ENCODE peak calls at places on chromosomes 16 and 17, in eight cellular contexts. N is stomach; Z is CD8-positive, alpha-beta memory T cell; J is cardiac muscle cell; L is esophagus squamous epithelium; X is psoas muscle; Q is MM.1S; S is uterus. E is an unnamed sample. For H3K4me1, the result is how much of the 10 kb centered on the place peaks cover.

GRCh38 chr16:17211797-17212196 is 259.0 kb downstream of the XYLT1 start:
- DNase-seq in Z (no peak), J (peak), Q (peak), N (no peak), S (no peak), X (no peak), L (no peak), E (no peak)

GRCh38 chr16:49639739-49640388 is 216.0 kb downstream of the ZNF423 start:
- DNase-seq in N (no peak), X (peak), S (peak), Z (no peak), L (no peak), Q (no peak), J (peak), E (no peak)

GRCh38 chr17:19762515-19762961 is 14.4 kb upstream of the ALDH3A1 start:
- DNase-seq in Q (peak), Z (no peak), L (no peak), X (peak), J (peak), N (peak), S (peak), E (peak)

GRCh38 chr17:72422505-72423285 is 301.9 kb downstream of the SOX9 start:
- DNase-seq in L (no peak), Z (no peak), X (peak), N (peak), J (peak), S (no peak), Q (peak), E (peak)

GRCh38 chr16:69703638-69704037 is 22.7 kb downstream of the NQO1 start:
- DNase-seq in Q (no peak), J (no peak), N (no peak), Z (no peak), L (no peak), X (no peak), S (no peak), E (no peak)

GRCh38 chr16:1108299-1109252 is 12.5 kb upstream of the C1QTNF8 start:
- DNase-seq in X (peak), S (peak), N (peak), Q (no peak), J (no peak), Z (no peak), L (no peak), E (peak)

GRCh38 chr16:53515259-53515658 is 12.2 kb upstream of the AKTIP start:
- DNase-seq in J (no peak), Z (no peak), X (no peak), N (no peak), Q (no peak), L (no peak), S (peak), E (no peak)

GRCh38 chr17:21385281-21385845 is 9.2 kb downstream of the KCNJ12 start:
- DNase-seq in S (no peak), X (no peak), Q (no peak), L (no peak), J (no peak), N (no peak), Z (no peak), E (no peak)

GRCh38 chr17:74749262-74750038 is 1.0 kb downstream of the NHERF1 start:
- DNase-seq in Q (no peak), N (no peak), Z (peak), S (no peak), L (no peak), J (peak), X (peak), E (no peak)

GRCh38 chr17:57862410-57862989 is 12.7 kb upstream of the MRPS23 start:
- DNase-seq in X (no peak), L (no peak), N (no peak), S (peak), Z (no peak), J (no peak), Q (no peak), E (peak)

GRCh38 chr17:12256380-12256995 is 235.8 kb downstream of the MAP2K4 start:
- DNase-seq in X (no peak), N (peak), S (peak), L (no peak), Q (peak), Z (no peak), J (peak), E (no peak)

GRCh38 chr16:19168173-19169080 is at the start of gene SYT17:
- DNase-seq in J (peak), Z (no peak), L (no peak), Q (no peak), X (peak), S (no peak), N (peak), E (no peak)

GRCh38 chr16:54282202-54282922 is 4.2 kb downstream of the IRX3 start:
- DNase-seq in S (no peak), Z (no peak), L (no peak), J (peak), X (peak), Q (no peak), N (peak), E (peak)

GRCh38 chr16:29645699-29646187 is 17.3 kb upstream of the SPN start:
- DNase-seq in X (no peak), S (no peak), N (no peak), L (no peak), J (no peak), Q (peak), Z (no peak), E (no peak)

GRCh38 chr16:87592018-87592712 is 10.1 kb upstream of the JPH3 start:
- DNase-seq in S (no peak), X (no peak), J (no peak), Q (no peak), Z (no peak), L (no peak), N (no peak), E (no peak)

GRCh38 chr17:40023590-40024292 is 8.5 kb downstream of the CSF3 start:
- DNase-seq in J (no peak), Q (no peak), Z (no peak), L (no peak), S (peak), X (no peak), N (peak), E (no peak)

GRCh38 chr16:11632455-11632921 is 35.8 kb upstream of the SNN start:
- DNase-seq in J (peak), Z (no peak), X (no peak), Q (no peak), N (no peak), S (peak), L (no peak), E (peak)
- H3K4me1 ChIP-seq in J (under half), Z (under half), X (under half), Q (under half), N (under half), S (under half), L (half or more), E (under half)

GRCh38 chr16:67773569-67774456 is 32.5 kb downstream of the RANBP10 start:
- DNase-seq in L (no peak), Z (no peak), Q (no peak), J (no peak), X (no peak), N (no peak), S (no peak), E (no peak)
- H3K27ac ChIP-seq in L (peak), Z (no peak), Q (no peak), J (no peak), X (peak), N (peak), S (peak), E (peak)

GRCh38 chr17:76643553-76644148 is at the start of gene ST6GALNAC1:
- DNase-seq in J (no peak), Z (no peak), S (no peak), Q (no peak), X (no peak), L (no peak), N (peak), E (no peak)

GRCh38 chr17:76644995-76645394 is 1.4 kb upstream of the ST6GALNAC1 start:
- DNase-seq in X (no peak), Q (no peak), Z (no peak), N (peak), S (no peak), J (no peak), L (no peak), E (no peak)

GRCh38 chr17:76646712-76647111 is 3.2 kb upstream of the ST6GALNAC1 start:
- DNase-seq in S (no peak), Q (no peak), L (no peak), X (no peak), N (no peak), Z (no peak), J (no peak), E (no peak)

GRCh38 chr17:76642994-76643393 is 563 bp downstream of the ST6GALNAC1 start:
- DNase-seq in Z (no peak), S (no peak), Q (no peak), N (no peak), J (no peak), L (no peak), X (no peak), E (no peak)

GRCh38 chr17:76645481-76645880 is 1.9 kb upstream of the ST6GALNAC1 start:
- DNase-seq in X (no peak), J (no peak), N (peak), L (no peak), S (no peak), Q (no peak), Z (no peak), E (no peak)
- H3K4me1 ChIP-seq in X (under half), J (under half), N (under half), L (half or more), S (under half), Q (under half), Z (under half), E (under half)

DNA sequence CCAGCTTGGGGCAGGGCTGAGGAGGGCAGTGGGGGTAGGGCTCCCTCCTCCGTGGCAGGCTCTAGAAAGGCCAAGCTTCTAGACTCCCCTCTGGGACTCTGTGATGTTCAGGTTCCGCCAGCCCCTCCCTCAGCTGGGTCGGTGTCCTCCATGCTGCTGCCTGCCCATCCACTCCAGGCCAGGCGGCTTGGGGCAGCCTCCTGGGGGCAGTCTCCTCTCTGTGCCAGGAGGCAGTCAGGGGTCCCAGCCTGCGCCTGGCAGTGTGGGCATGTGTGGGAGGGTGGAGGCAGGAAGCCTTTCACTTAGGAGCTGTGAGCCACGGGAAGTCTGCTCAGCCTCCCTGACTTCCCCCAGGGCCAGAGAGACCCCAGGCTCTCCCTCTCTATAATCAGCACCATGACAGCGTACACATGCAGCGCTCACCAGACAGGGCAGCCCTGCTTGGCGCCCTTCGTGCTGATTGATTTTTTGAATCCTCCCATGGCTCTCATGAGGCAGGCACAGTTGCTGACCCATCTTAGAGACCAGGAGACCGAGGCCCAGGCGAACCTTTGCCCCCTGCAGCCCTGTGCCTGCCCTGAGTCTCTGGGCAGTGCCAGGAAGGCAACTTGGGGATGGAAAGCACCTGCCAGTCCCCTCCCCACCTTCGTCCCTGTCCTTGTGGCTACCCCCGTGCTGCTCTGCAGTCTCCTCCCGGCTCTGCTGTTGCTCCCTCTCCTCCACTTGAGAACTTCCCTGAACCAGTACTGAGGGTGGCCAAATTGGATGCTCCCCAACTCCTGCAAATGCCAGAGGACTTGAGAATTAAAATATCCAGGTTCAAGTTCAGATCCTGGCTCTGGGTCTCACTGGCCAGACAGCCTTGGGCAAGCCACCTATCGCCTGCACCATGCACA is 234.7 kb upstream of the GSE1 start:
- DNase-seq in X (no peak), Z (no peak), J (no peak), Q (no peak), S (no peak), L (no peak), N (no peak), E (no peak)
- H3K27ac ChIP-seq in X (no peak), Z (no peak), J (peak), Q (no peak), S (no peak), L (no peak), N (peak), E (peak)

GRCh38 chr17:3718251-3718650 is 5.5 kb upstream of the HASPIN start:
- DNase-seq in X (no peak), L (no peak), Z (no peak), Q (no peak), N (no peak), S (no peak), J (no peak), E (no peak)
- H3K4me1 ChIP-seq in X (under half), L (half or more), Z (under half), Q (under half), N (under half), S (under half), J (under half), E (under half)

DNA sequence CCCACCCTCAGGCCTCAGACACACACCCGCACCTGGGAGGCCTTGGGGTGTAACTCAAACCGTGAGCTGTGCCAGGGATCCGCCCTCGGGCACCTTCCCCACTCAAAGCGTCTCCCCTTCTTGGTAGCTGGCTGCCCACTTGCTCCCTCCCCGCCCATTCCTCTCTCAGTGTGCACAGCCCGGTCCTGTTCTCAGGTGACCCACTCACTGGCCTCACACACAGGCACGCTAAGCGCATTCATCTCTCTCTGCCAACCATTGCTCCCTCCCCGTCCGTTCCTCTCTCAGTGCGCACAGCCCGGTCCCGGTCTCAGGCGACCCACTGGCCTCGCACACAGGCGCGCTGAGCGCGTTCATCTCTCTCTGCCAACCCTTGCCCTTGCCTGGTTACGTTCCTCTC is 20.8 kb downstream of the WDR45B start:
- DNase-seq in S (no peak), X (no peak), Q (no peak), L (no peak), J (no peak), Z (no peak), N (no peak), E (no peak)
- H3K27ac ChIP-seq in S (no peak), X (no peak), Q (no peak), L (peak), J (no peak), Z (no peak), N (no peak), E (peak)

GRCh38 chr17:81463506-81463905 is 49.1 kb downstream of the ACTG1 start:
- DNase-seq in Z (no peak), Q (no peak), J (no peak), N (no peak), S (no peak), X (no peak), L (no peak), E (no peak)
- H3K4me1 ChIP-seq in Z (under half), Q (under half), J (under half), N (half or more), S (under half), X (under half), L (under half), E (under half)

DNA sequence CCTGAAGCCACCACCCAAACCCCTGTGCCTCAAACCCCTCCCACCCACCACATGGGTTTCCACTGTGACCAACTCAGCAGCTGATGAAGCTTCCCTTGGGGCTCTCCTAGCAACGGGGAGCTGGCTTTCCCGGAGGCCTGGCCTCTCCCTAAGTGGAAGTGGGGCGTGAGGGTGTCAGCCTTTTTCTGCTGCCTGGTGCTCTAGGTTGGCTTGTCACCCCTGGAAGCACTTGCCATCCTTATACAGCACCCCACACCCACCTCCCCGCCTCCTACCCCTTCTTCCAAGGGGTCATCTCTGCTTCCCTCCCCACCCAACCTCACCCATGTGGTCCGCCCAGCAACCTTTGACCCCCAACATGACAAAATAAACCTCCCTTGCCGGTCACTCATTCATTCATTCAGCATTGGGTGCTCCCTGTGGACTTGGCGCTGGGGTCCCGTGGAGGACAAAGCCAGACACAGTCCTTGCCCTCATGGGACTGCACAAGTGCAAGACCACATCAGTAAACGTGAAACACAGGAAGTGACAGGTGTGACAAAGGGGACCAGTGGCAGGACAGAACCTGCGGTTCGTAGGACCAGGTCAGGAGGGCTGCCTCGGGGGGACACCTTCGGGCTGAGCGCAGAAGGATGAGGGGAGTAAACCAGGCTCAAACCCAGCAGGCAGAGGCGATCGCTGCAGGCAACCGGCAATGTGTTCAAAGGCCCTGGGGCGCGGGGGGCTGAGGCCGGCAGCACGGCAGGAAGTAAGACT is 185.2 kb downstream of the SEC14L1 start:
- DNase-seq in X (no peak), N (peak), Z (no peak), S (peak), J (no peak), Q (no peak), L (no peak), E (peak)
- H3K27ac ChIP-seq in X (peak), N (peak), Z (no peak), S (peak), J (no peak), Q (peak), L (peak), E (peak)

GRCh38 chr17:50213026-50214015 is 11.9 kb upstream of the COL1A1 start:
- DNase-seq in Q (peak), X (no peak), L (no peak), Z (peak), S (peak), J (peak), N (peak), E (no peak)

GRCh38 chr17:50209472-50210248 is 8.2 kb upstream of the COL1A1 start:
- DNase-seq in X (peak), L (no peak), Q (no peak), J (peak), Z (no peak), N (peak), S (peak), E (peak)

GRCh38 chr17:50210249-50211225 is 9.1 kb upstream of the COL1A1 start:
- DNase-seq in Z (no peak), Q (no peak), L (no peak), N (no peak), J (peak), S (peak), X (peak), E (no peak)

GRCh38 chr17:50211249-50212120 is 10.1 kb upstream of the COL1A1 start:
- DNase-seq in L (no peak), Q (no peak), X (no peak), N (no peak), Z (no peak), J (no peak), S (peak), E (no peak)

DNA sequence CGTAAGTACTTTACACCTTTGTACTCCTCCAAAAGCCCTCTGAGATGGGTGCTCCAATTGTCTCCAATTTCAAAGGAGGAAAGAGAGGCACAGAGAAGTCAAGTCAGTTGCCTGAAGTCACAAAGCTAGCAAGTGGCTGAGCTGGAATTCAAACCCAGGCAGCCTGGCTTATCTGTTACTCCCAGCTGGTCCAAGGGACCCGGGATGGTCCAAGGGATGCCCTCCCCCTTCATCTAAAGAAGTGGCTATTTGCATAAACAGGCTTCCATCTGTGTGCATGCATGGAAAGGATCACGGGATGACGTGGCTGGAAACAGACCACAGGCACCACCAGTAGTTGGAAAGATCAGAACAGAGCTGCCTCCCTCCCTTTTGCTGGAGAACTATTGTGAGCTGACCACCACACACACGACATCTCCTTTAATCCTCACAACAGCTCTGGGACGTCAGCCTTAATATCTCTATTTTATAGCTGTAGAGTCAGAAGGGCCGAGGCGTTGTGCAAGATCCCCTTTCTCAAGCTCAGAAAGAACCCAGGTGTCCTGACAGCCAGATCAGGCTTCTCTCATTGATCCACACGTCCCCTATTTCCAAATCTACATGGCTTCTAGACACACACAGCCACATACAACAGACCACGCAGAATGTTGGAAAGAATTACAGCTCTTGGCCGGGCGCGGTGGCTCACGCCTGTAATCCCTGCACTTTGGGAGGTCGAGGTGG is 10.9 kb upstream of the COL1A1 start:
- DNase-seq in Z (no peak), N (no peak), X (no peak), J (no peak), L (no peak), Q (no peak), S (peak), E (no peak)
- H3K4me1 ChIP-seq in Z (under half), N (under half), X (under half), J (under half), L (half or more), Q (under half), S (under half), E (under half)